ENCODE peak calls at places on chromosome 15, in four cellular contexts. D, Q, G and P are unnamed samples.

GRCh38 chr15:85588657-85589056 is 206.1 kb downstream of the KLHL25 start:
- DNase-seq in D (no peak), Q (no peak), G (no peak), P (no peak)

GRCh38 chr15:88657326-88658069 is 18.7 kb downstream of the ISG20 start:
- DNase-seq in D (no peak), Q (peak), G (peak), P (no peak)

GRCh38 chr15:98809273-98809672 is 160.9 kb downstream of the IGF1R start:
- DNase-seq in D (peak), Q (no peak), G (no peak), P (no peak)

GRCh38 chr15:70538278-70538677 is 225.1 kb downstream of the UACA start:
- DNase-seq in D (no peak), Q (peak), G (no peak), P (no peak)

GRCh38 chr15:55859681-55860080 is 116.7 kb upstream of the PRTG start:
- DNase-seq in D (no peak), Q (no peak), G (no peak), P (no peak)

GRCh38 chr15:81113204-81113657 is 20.8 kb upstream of the CFAP161 start:
- DNase-seq in D (no peak), Q (no peak), G (no peak), P (no peak)

GRCh38 chr15:79102595-79102994 is 12.0 kb upstream of the RASGRF1 start:
- DNase-seq in D (no peak), Q (no peak), G (no peak), P (no peak)

GRCh38 chr15:90203922-90204321 is 2.8 kb downstream of the SEMA4B start:
- DNase-seq in D (no peak), Q (no peak), G (no peak), P (no peak)

GRCh38 chr15:70299931-70300858 is 202.5 kb upstream of the TLE3 start:
- DNase-seq in D (no peak), Q (no peak), G (no peak), P (peak)

GRCh38 chr15:71366522-71366921 is 251.3 kb downstream of the THSD4 start:
- DNase-seq in D (no peak), Q (no peak), G (no peak), P (no peak)

GRCh38 chr15:53193149-53193548 is 403.0 kb upstream of the ONECUT1 start:
- DNase-seq in D (no peak), Q (peak), G (no peak), P (no peak)

GRCh38 chr15:89243046-89243690 is 611 bp upstream of the FANCI start:
- DNase-seq in D (no peak), Q (no peak), G (no peak), P (no peak)

GRCh38 chr15:73951044-73951561 is 24.8 kb downstream of the LOXL1 start:
- DNase-seq in D (peak), Q (peak), G (peak), P (peak)
- H3K4me3 ChIP-seq in D (no peak), Q (no peak), G (no peak), P (no peak)

GRCh38 chr15:63049747-63050439 is 7.3 kb downstream of the TPM1 start:
- DNase-seq in D (no peak), Q (no peak), G (no peak), P (no peak)
- H3K4me3 ChIP-seq in D (peak), Q (peak), G (peak), P (no peak)

GRCh38 chr15:66587020-66587419 is 21.2 kb upstream of the LCTL start:
- DNase-seq in D (no peak), Q (no peak), G (no peak), P (no peak)

GRCh38 chr15:66586155-66586976 is 20.6 kb upstream of the LCTL start:
- DNase-seq in D (no peak), Q (no peak), G (no peak), P (no peak)

GRCh38 chr15:66578286-66578875 is 12.6 kb upstream of the LCTL start:
- DNase-seq in D (no peak), Q (peak), G (peak), P (no peak)

GRCh38 chr15:66580643-66581042 is 14.8 kb upstream of the LCTL start:
- DNase-seq in D (no peak), Q (no peak), G (no peak), P (no peak)

GRCh38 chr15:66581972-66582537 is 16.3 kb upstream of the LCTL start:
- DNase-seq in D (no peak), Q (no peak), G (no peak), P (no peak)
- H3K4me3 ChIP-seq in D (no peak), Q (no peak), G (no peak), P (no peak)

DNA sequence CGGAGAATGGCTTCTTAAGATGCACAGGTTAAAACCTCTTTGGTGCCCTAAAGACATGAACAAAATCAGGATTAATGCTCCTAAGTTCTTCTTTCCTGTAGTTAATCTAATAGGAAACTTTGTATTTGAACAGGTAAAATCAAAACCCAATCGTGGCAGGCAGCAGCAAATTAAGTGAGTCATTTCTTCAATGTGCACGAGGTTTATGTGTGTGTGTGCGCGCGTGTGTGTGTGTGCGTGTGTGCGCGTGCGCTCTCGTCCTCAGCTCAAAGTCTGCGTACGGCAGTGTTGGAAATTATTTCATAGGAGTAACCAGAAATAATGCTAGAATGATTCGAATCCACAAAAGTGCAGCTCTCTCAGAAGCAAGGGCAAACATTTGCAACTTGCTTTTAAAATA is 905 bp downstream of the FAM81A start:
- DNase-seq in D (no peak), Q (peak), G (peak), P (no peak)
- H3K4me3 ChIP-seq in D (peak), Q (peak), G (peak), P (no peak)